ENCODE peak calls at places on chromosome 4, in eight cellular contexts. F is brain microvascular endothelial cell, H is WERI-Rb-1, V is tibial nerve, S is fibroblast of lung, J is upper lobe of right lung, K is Peyer's patch, R is RWPE1. D is an unnamed sample.
A peak's percentile ranks its signal among the peaks of the same experiment; 100 is the strongest.

GRCh38 chr4:73589261-73589847 is 30.9 kb downstream of the RASSF6 start:
- DNase-seq in F (peak; percentile 28), H (no peak), V (no peak), S (peak; percentile 76), J (no peak), K (peak; percentile 18), R (peak; percentile 65), D (no peak)

GRCh38 chr4:131644619-131645018 is 1504.5 kb upstream of the PCDH10 start:
- DNase-seq in F (no peak), H (peak; percentile 68), V (no peak), S (peak; percentile 4), J (no peak), K (no peak), R (peak; percentile 25), D (peak; percentile 1)

GRCh38 chr4:53116959-53117358 is 248.9 kb downstream of the SCFD2 start:
- DNase-seq in F (peak; percentile 46), H (no peak), V (no peak), S (peak; percentile 62), J (no peak), K (no peak), R (no peak), D (no peak)

GRCh38 chr4:40200881-40201797 is 4.3 kb downstream of the RHOH start:
- DNase-seq in F (no peak), H (no peak), V (no peak), S (peak; percentile 26), J (no peak), K (no peak), R (no peak), D (no peak)

GRCh38 chr4:47640911-47641310 is 155.8 kb downstream of the ATP10D start:
- DNase-seq in F (no peak), H (no peak), V (no peak), S (peak; percentile 26), J (no peak), K (no peak), R (no peak), D (no peak)

GRCh38 chr4:8038702-8039251 is 99.1 kb upstream of the AFAP1 start:
- DNase-seq in F (no peak), H (no peak), V (no peak), S (no peak), J (no peak), K (no peak), R (no peak), D (no peak)

GRCh38 chr4:147970003-147970402 is 238.1 kb downstream of the ARHGAP10 start:
- DNase-seq in F (no peak), H (no peak), V (no peak), S (no peak), J (no peak), K (no peak), R (no peak), D (no peak)

GRCh38 chr4:3441501-3442459 is at the start of gene HGFAC:
- DNase-seq in F (no peak), H (no peak), V (no peak), S (no peak), J (no peak), K (no peak), R (no peak), D (no peak)

GRCh38 chr4:6701371-6701770 is 7.7 kb downstream of the S100P start:
- DNase-seq in F (no peak), H (peak; percentile 46), V (no peak), S (no peak), J (no peak), K (no peak), R (no peak), D (no peak)

GRCh38 chr4:81724925-81725329 is 253.2 kb upstream of the RASGEF1B start:
- DNase-seq in F (peak; percentile 39), H (no peak), V (no peak), S (no peak), J (peak; percentile 79), K (peak; percentile 36), R (no peak), D (no peak)

GRCh38 chr4:129344058-129344457 is 248.1 kb downstream of the C4orf33 start:
- DNase-seq in F (peak; percentile 40), H (peak; percentile 32), V (no peak), S (peak; percentile 11), J (no peak), K (no peak), R (peak; percentile 53), D (peak; percentile 57)

GRCh38 chr4:89298160-89298559 is 9.4 kb downstream of the GPRIN3 start:
- DNase-seq in F (no peak), H (no peak), V (no peak), S (no peak), J (no peak), K (peak; percentile 56), R (no peak), D (no peak)

GRCh38 chr4:3827616-3828492 is 61.7 kb downstream of the ADRA2C start:
- DNase-seq in F (no peak), H (no peak), V (no peak), S (peak; percentile 18), J (peak; percentile 89), K (no peak), R (peak; percentile 4), D (peak; percentile 78)

GRCh38 chr4:43776371-43776770 is 672.2 kb downstream of the KCTD8 start:
- DNase-seq in F (no peak), H (no peak), V (no peak), S (peak; percentile 9), J (no peak), K (no peak), R (peak; percentile 13), D (no peak)

GRCh38 chr4:169108303-169108702 is 98.2 kb upstream of the CBR4 start:
- DNase-seq in F (no peak), H (no peak), V (no peak), S (no peak), J (no peak), K (no peak), R (no peak), D (no peak)

GRCh38 chr4:6480532-6481088 is 8.2 kb upstream of the PPP2R2C start:
- DNase-seq in F (no peak), H (no peak), V (no peak), S (no peak), J (no peak), K (no peak), R (no peak), D (peak; percentile 52)

GRCh38 chr4:170581322-170581721 is 491.6 kb upstream of the AADAT start:
- DNase-seq in F (no peak), H (no peak), V (no peak), S (no peak), J (no peak), K (no peak), R (no peak), D (no peak)

GRCh38 chr4:73653695-73654106 is 33.5 kb upstream of the RASSF6 start:
- DNase-seq in F (no peak), H (peak; percentile 11), V (no peak), S (peak; percentile 33), J (no peak), K (peak; percentile 47), R (peak; percentile 53), D (no peak)

DNA sequence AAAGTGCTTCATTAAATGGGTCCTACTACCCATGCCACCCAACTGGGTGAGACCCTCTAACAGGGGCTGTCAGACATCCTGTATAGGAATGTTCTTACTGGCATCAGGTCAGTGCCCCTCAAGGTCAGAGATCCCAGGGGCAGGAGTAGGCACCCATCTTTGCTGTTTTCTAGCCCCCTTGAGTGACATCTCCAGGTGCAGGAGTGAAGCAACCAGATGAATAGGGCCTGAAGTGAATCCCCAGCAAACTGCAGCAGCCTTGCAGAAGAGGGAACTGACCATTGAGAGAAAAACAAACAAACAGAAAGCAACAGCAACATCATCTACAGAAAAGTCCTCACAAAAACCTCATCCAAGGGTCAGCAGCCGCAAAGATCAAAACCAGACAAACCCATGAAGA is 55.8 kb upstream of the GNRHR start:
- DNase-seq in F (no peak), H (no peak), V (no peak), S (no peak), J (no peak), K (no peak), R (no peak), D (no peak)
- H3K27ac ChIP-seq in F (no peak overlapping the region), H (no peak overlapping the region), V (no peak overlapping the region), S (no peak overlapping the region), J (no peak overlapping the region), K (no peak overlapping the region), R (no peak overlapping the region), D (no peak overlapping the region)

DNA sequence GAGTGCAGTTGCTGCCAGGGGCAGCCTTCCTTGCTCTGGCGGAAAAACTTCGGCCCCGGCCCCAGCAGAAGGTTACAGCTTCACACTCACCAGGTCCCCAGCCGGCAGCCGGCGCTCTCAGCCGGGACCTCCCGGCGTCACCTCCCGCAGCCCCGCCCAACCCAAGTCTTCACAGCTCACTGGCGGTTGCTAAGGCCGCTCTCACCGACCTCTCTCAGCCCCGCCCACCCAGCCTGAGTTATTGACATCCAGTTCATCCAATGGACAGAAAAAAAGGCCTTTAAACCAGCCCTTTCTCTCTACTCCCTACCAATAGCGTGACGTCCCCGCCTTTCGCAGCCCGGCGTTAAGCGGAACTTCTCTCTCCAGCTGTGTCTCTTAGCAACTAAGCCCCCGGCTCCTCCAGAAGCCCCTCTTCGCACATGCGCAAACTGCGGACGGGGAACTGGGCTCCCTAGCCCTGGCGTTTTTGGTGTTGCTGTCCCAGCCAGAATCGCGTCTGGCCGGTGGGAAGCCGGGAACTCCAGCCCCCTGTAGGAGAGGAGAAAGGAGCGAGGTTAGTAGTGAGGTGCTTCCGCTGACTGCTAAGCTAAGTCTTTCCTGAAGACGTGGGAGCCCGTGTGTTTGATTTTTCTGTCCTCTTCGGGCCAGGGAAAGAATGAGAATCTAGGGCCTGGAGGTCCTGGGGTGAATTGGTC is at the start of gene BBS12:
- DNase-seq in F (peak; percentile 100), H (peak; percentile 100), V (peak; percentile 99), S (peak; percentile 99), J (peak; percentile 98), K (peak; percentile 100), R (peak; percentile 100), D (peak; percentile 99)
- TF ChIP-seq CTCF in F (peak; percentile 68), H (peak; percentile 79), V (peak; percentile 19), S (peak; percentile 22), J (peak; percentile 39), K (peak; percentile 29), R (peak; percentile 42), D (no peak)

GRCh38 chr4:876780-877179 is 50.9 kb upstream of the CPLX1 start:
- DNase-seq in F (no peak), H (peak; percentile 29), V (no peak), S (no peak), J (no peak), K (no peak), R (no peak), D (no peak)
- H3K27ac ChIP-seq in F (no peak overlapping the region), H (no peak overlapping the region), V (no peak overlapping the region), S (no peak overlapping the region), J (no peak overlapping the region), K (no peak overlapping the region), R (no peak overlapping the region), D (no peak overlapping the region)

DNA sequence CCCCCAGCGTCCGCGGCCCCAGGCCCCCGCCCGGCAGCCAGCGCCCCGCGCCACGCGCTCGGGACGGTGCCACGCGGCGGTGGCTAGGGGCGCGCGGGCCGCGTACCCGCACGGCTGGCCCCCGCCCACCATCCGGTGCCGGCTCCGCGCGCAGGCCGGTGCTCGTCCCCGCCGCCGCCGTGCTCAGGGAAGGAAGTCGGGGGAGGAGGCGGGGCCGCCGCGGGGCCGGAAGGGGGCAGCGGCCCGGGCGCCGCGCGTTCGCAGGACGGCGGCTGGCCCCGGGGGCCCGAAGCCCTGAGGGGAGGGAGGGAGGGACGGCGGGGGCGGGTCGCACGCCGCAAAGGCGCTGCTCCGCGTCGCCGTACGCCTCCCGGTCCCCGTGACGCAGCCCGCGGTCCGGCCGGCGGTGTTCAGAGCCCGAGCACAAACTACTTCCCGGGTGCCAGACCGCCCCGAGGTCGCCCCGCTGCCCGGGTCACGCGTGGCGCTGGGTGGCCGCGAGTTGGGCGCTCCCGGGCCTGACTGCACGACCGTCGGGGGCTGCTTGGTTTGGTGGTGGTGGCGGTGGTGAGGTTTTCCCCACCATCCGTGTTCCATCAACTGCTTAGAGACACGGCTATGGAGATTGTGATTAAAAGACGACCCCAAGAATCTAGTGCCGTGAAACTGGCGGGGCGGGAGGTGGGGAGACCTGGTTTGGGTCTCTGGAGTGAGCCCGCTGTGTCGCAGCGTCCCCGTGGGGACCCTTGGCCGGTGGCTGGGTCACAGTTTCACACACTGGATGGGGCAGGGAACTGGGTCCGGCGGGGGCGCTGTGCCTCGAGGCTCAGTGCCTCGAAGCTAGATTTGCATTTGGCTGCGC is at the start of gene DCTD:
- DNase-seq in F (peak; percentile 28), H (peak; percentile 87), V (peak; percentile 52), S (peak; percentile 75), J (peak; percentile 94), K (peak; percentile 88), R (peak; percentile 59), D (peak; percentile 76)
- TF ChIP-seq CTCF in F (peak; percentile 64), H (peak; percentile 84), V (peak; percentile 26), S (peak; percentile 43), J (peak; percentile 35), K (peak; percentile 34), R (peak; percentile 44), D (no peak)